ENCODE peak calls at places on chromosomes 12 and 14, in six cellular contexts. One of them, this sample, is unnamed.

GRCh38 chr12:53046655-53047220 is 3.1 kb upstream of the TNS2 start:
- DNase-seq in brain microvascular endothelial cell: peak
- DNase-seq in suprapubic skin: peak
- DNase-seq in ovary: peak
- DNase-seq in left ventricle myocardium inferior: peak
- DNase-seq in MM.1S: peak
- DNase-seq in this sample: peak

GRCh38 chr14:77026166-77026929 is 2.2 kb downstream of the IRF2BPL start:
- DNase-seq in brain microvascular endothelial cell: no peak
- DNase-seq in suprapubic skin: no peak
- DNase-seq in ovary: peak
- DNase-seq in left ventricle myocardium inferior: peak
- DNase-seq in MM.1S: no peak
- DNase-seq in this sample: no peak

GRCh38 chr14:86665975-86666374 is 1136.0 kb downstream of the FLRT2 start:
- DNase-seq in brain microvascular endothelial cell: no peak
- DNase-seq in suprapubic skin: no peak
- DNase-seq in ovary: no peak
- DNase-seq in left ventricle myocardium inferior: no peak
- DNase-seq in MM.1S: no peak
- DNase-seq in this sample: no peak

GRCh38 chr12:49662998-49663843 is 39.9 kb downstream of the PRPF40B start:
- DNase-seq in brain microvascular endothelial cell: peak
- DNase-seq in suprapubic skin: no peak
- DNase-seq in ovary: peak
- DNase-seq in left ventricle myocardium inferior: peak
- DNase-seq in MM.1S: peak
- DNase-seq in this sample: peak

GRCh38 chr12:64083285-64084210 is 138.5 kb downstream of the KICS2 start:
- DNase-seq in brain microvascular endothelial cell: peak
- DNase-seq in suprapubic skin: peak
- DNase-seq in ovary: peak
- DNase-seq in left ventricle myocardium inferior: peak
- DNase-seq in MM.1S: no peak
- DNase-seq in this sample: peak

GRCh38 chr14:105436891-105437722 is 17.5 kb downstream of the MTA1 start:
- DNase-seq in brain microvascular endothelial cell: no peak
- DNase-seq in suprapubic skin: no peak
- DNase-seq in ovary: no peak
- DNase-seq in left ventricle myocardium inferior: no peak
- DNase-seq in MM.1S: no peak
- DNase-seq in this sample: no peak

GRCh38 chr12:89384050-89384749 is 31.9 kb upstream of the DUSP6 start:
- DNase-seq in brain microvascular endothelial cell: peak
- DNase-seq in suprapubic skin: peak
- DNase-seq in ovary: peak
- DNase-seq in left ventricle myocardium inferior: peak
- DNase-seq in MM.1S: no peak
- DNase-seq in this sample: no peak

GRCh38 chr14:85788834-85789233 is 258.9 kb downstream of the FLRT2 start:
- DNase-seq in brain microvascular endothelial cell: no peak
- DNase-seq in suprapubic skin: no peak
- DNase-seq in ovary: no peak
- DNase-seq in left ventricle myocardium inferior: no peak
- DNase-seq in MM.1S: no peak
- DNase-seq in this sample: no peak

GRCh38 chr14:71437870-71438269 is 494.4 kb upstream of the RGS6 start:
- DNase-seq in brain microvascular endothelial cell: no peak
- DNase-seq in suprapubic skin: no peak
- DNase-seq in ovary: no peak
- DNase-seq in left ventricle myocardium inferior: no peak
- DNase-seq in MM.1S: no peak
- DNase-seq in this sample: no peak

GRCh38 chr14:20262642-20263128 is 23.6 kb downstream of the OR11H4 start:
- DNase-seq in brain microvascular endothelial cell: peak
- DNase-seq in suprapubic skin: no peak
- DNase-seq in ovary: no peak
- DNase-seq in left ventricle myocardium inferior: no peak
- DNase-seq in MM.1S: no peak
- DNase-seq in this sample: no peak

GRCh38 chr12:47362131-47362686 is 282.4 kb upstream of the AMIGO2 start:
- DNase-seq in brain microvascular endothelial cell: no peak
- DNase-seq in suprapubic skin: no peak
- DNase-seq in ovary: no peak
- DNase-seq in left ventricle myocardium inferior: no peak
- DNase-seq in MM.1S: no peak
- DNase-seq in this sample: no peak

GRCh38 chr14:66600416-66600815 is 92.5 kb downstream of the GPHN start:
- DNase-seq in brain microvascular endothelial cell: peak
- DNase-seq in suprapubic skin: no peak
- DNase-seq in ovary: no peak
- DNase-seq in left ventricle myocardium inferior: no peak
- DNase-seq in MM.1S: no peak
- DNase-seq in this sample: no peak

GRCh38 chr12:112676526-112676925 is 115.0 kb upstream of the RPH3A start:
- DNase-seq in brain microvascular endothelial cell: no peak
- DNase-seq in suprapubic skin: no peak
- DNase-seq in ovary: no peak
- DNase-seq in left ventricle myocardium inferior: no peak
- DNase-seq in MM.1S: no peak
- DNase-seq in this sample: no peak

GRCh38 chr14:35155962-35156361 is 33.6 kb downstream of the PRORP start:
- DNase-seq in brain microvascular endothelial cell: peak
- DNase-seq in suprapubic skin: no peak
- DNase-seq in ovary: no peak
- DNase-seq in left ventricle myocardium inferior: no peak
- DNase-seq in MM.1S: no peak
- DNase-seq in this sample: no peak

GRCh38 chr12:95623554-95624170 is 72.4 kb upstream of the USP44 start:
- DNase-seq in brain microvascular endothelial cell: peak
- DNase-seq in suprapubic skin: no peak
- DNase-seq in ovary: peak
- DNase-seq in left ventricle myocardium inferior: peak
- DNase-seq in MM.1S: peak
- DNase-seq in this sample: peak

GRCh38 chr14:65594153-65594881 is 181.8 kb downstream of the FUT8 start:
- DNase-seq in brain microvascular endothelial cell: no peak
- DNase-seq in suprapubic skin: no peak
- DNase-seq in ovary: no peak
- DNase-seq in left ventricle myocardium inferior: no peak
- DNase-seq in MM.1S: no peak
- DNase-seq in this sample: no peak

GRCh38 chr12:49972122-49972521 is 625 bp upstream of the AQP6 start:
- DNase-seq in brain microvascular endothelial cell: no peak
- DNase-seq in suprapubic skin: no peak
- DNase-seq in ovary: no peak
- DNase-seq in left ventricle myocardium inferior: no peak
- DNase-seq in MM.1S: no peak
- DNase-seq in this sample: no peak

GRCh38 chr12:15152456-15152855 is 68.8 kb downstream of the RERG start:
- DNase-seq in brain microvascular endothelial cell: no peak
- DNase-seq in suprapubic skin: no peak
- DNase-seq in ovary: peak
- DNase-seq in left ventricle myocardium inferior: no peak
- DNase-seq in MM.1S: no peak
- DNase-seq in this sample: no peak

GRCh38 chr14:75249251-75249957 is 29.2 kb upstream of the FOS start:
- DNase-seq in brain microvascular endothelial cell: no peak
- DNase-seq in suprapubic skin: no peak
- DNase-seq in ovary: no peak
- DNase-seq in left ventricle myocardium inferior: no peak
- DNase-seq in MM.1S: peak
- DNase-seq in this sample: no peak

GRCh38 chr14:91374897-91375747 is 42.5 kb downstream of the CCDC88C start:
- DNase-seq in brain microvascular endothelial cell: no peak
- DNase-seq in suprapubic skin: no peak
- DNase-seq in ovary: no peak
- DNase-seq in left ventricle myocardium inferior: no peak
- DNase-seq in MM.1S: peak
- DNase-seq in this sample: peak

GRCh38 chr14:91374287-91374880 is 43.2 kb downstream of the CCDC88C start:
- DNase-seq in brain microvascular endothelial cell: no peak
- DNase-seq in suprapubic skin: no peak
- DNase-seq in ovary: no peak
- DNase-seq in left ventricle myocardium inferior: no peak
- DNase-seq in MM.1S: no peak
- DNase-seq in this sample: no peak

GRCh38 chr14:91376547-91377477 is 40.8 kb downstream of the CCDC88C start:
- DNase-seq in brain microvascular endothelial cell: no peak
- DNase-seq in suprapubic skin: no peak
- DNase-seq in ovary: no peak
- DNase-seq in left ventricle myocardium inferior: no peak
- DNase-seq in MM.1S: peak
- DNase-seq in this sample: no peak

GRCh38 chr14:91377700-91378652 is 39.6 kb downstream of the CCDC88C start:
- DNase-seq in brain microvascular endothelial cell: no peak
- DNase-seq in suprapubic skin: no peak
- DNase-seq in ovary: no peak
- DNase-seq in left ventricle myocardium inferior: no peak
- DNase-seq in MM.1S: peak
- DNase-seq in this sample: no peak

DNA sequence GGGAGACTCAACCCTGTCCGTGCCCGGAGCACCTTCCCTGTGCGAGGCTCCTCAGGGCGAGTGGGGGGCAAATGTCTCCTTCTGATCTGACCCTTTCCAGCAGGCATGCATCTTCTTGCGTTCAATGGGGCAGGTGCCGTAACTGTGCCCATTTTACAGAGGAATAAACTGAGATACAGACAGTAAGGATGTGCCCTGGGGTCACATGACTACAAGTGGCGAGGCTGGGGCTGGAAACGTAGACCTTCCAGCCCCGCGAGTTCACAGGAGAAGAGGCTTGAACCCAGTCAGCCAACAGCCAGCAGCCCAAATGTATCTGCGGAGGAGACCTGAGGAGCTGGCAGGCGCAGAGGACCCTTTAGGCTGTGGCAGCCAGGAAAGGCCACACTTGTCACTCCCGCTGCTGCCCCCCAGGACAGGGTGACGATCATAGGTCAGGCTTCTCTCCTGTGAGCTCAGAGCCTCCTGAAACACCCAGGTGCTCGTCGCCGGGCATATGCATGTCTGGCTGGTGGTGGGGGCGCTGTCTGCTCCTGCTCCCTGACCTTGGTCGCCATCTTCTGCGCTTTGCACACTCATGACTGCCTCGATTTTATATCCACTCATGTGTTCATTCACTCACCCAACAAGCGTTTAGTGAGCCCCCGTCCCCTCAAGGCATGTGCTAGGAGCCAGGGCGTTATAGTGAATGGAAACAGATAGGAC is 41.7 kb downstream of the CCDC88C start:
- DNase-seq in brain microvascular endothelial cell: no peak
- DNase-seq in suprapubic skin: no peak
- DNase-seq in ovary: no peak
- DNase-seq in left ventricle myocardium inferior: no peak
- DNase-seq in MM.1S: peak
- DNase-seq in this sample: no peak
- H3K27ac ChIP-seq in brain microvascular endothelial cell: no peak
- H3K27ac ChIP-seq in suprapubic skin: no peak
- H3K27ac ChIP-seq in ovary: no peak
- H3K27ac ChIP-seq in left ventricle myocardium inferior: no peak
- H3K27ac ChIP-seq in MM.1S: peak
- H3K27ac ChIP-seq in this sample: no peak

DNA sequence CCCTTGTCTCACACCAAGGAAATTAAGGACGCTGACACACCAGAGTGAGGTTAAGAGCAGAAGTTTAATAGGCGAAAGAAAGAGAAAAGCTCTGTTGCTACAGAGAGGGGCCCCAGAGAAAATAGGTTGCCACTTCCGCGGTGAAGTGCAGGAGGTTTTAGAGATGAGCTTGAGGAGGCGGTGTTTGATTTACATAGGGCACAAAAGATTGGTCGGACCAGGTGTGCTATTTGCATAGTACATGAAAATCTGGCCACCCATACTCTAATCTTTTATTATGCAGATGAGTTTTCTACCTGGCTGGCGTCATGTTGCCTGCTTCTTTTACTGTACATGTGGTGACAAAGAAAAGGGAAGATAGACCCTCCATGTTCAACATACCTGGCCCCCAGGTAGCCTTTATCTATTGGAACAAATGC is 23.3 kb upstream of the MYF6 start:
- DNase-seq in brain microvascular endothelial cell: no peak
- DNase-seq in suprapubic skin: no peak
- DNase-seq in ovary: no peak
- DNase-seq in left ventricle myocardium inferior: no peak
- DNase-seq in MM.1S: no peak
- DNase-seq in this sample: no peak
- H3K27ac ChIP-seq in brain microvascular endothelial cell: no peak
- H3K27ac ChIP-seq in suprapubic skin: no peak
- H3K27ac ChIP-seq in ovary: no peak
- H3K27ac ChIP-seq in left ventricle myocardium inferior: no peak
- H3K27ac ChIP-seq in MM.1S: no peak
- H3K27ac ChIP-seq in this sample: no peak

GRCh38 chr12:561116-561705 is 101.5 kb downstream of the B4GALNT3 start:
- DNase-seq in brain microvascular endothelial cell: no peak
- DNase-seq in suprapubic skin: no peak
- DNase-seq in ovary: no peak
- DNase-seq in left ventricle myocardium inferior: no peak
- DNase-seq in MM.1S: no peak
- DNase-seq in this sample: no peak
- H3K27ac ChIP-seq in brain microvascular endothelial cell: no peak
- H3K27ac ChIP-seq in suprapubic skin: peak
- H3K27ac ChIP-seq in ovary: no peak
- H3K27ac ChIP-seq in left ventricle myocardium inferior: peak
- H3K27ac ChIP-seq in MM.1S: no peak
- H3K27ac ChIP-seq in this sample: peak

GRCh38 chr14:69261761-69262331 is 1.9 kb downstream of the GALNT16 start:
- DNase-seq in brain microvascular endothelial cell: no peak
- DNase-seq in suprapubic skin: no peak
- DNase-seq in ovary: no peak
- DNase-seq in left ventricle myocardium inferior: peak
- DNase-seq in MM.1S: no peak
- DNase-seq in this sample: no peak

GRCh38 chr14:69260979-69261605 is 1.1 kb downstream of the GALNT16 start:
- DNase-seq in brain microvascular endothelial cell: no peak
- DNase-seq in suprapubic skin: peak
- DNase-seq in ovary: no peak
- DNase-seq in left ventricle myocardium inferior: peak
- DNase-seq in MM.1S: peak
- DNase-seq in this sample: peak

GRCh38 chr14:69263771-69264170 is 3.8 kb downstream of the GALNT16 start:
- DNase-seq in brain microvascular endothelial cell: no peak
- DNase-seq in suprapubic skin: no peak
- DNase-seq in ovary: no peak
- DNase-seq in left ventricle myocardium inferior: peak
- DNase-seq in MM.1S: no peak
- DNase-seq in this sample: no peak

GRCh38 chr14:69262516-69262915 is 2.6 kb downstream of the GALNT16 start:
- DNase-seq in brain microvascular endothelial cell: no peak
- DNase-seq in suprapubic skin: no peak
- DNase-seq in ovary: no peak
- DNase-seq in left ventricle myocardium inferior: no peak
- DNase-seq in MM.1S: no peak
- DNase-seq in this sample: no peak

DNA sequence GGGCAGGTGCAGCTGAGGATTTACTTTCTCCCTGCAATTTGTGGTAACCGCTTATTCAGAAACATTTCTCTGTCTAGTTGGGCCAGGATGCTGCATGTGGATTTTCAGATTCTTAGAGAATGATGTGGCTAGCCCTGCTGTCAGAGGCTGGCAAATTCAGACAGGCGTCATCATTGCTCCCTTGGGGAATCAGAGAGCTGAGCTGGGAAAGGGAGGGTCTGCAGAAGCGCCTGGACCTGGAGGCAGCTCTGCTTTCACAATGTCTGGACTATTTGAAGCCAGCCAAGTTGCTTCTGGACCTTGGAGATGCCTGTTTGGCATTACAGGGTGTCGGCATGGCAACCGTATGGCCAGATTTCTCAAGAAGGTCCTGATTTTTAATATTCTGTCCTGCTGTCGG is 3.4 kb downstream of the GALNT16 start:
- DNase-seq in brain microvascular endothelial cell: peak
- DNase-seq in suprapubic skin: peak
- DNase-seq in ovary: peak
- DNase-seq in left ventricle myocardium inferior: peak
- DNase-seq in MM.1S: no peak
- DNase-seq in this sample: no peak
- H3K27ac ChIP-seq in brain microvascular endothelial cell: no peak
- H3K27ac ChIP-seq in suprapubic skin: peak
- H3K27ac ChIP-seq in ovary: no peak
- H3K27ac ChIP-seq in left ventricle myocardium inferior: peak
- H3K27ac ChIP-seq in MM.1S: no peak
- H3K27ac ChIP-seq in this sample: no peak

This sample was measured in substantia nigra.